ENCODE peak calls at places on chromosome 2, in six cellular contexts. P is GM12865, K is uterus, F is heart left ventricle, Y is astrocyte of the spinal cord, O is pancreas. U is an unnamed sample.

GRCh38 chr2:232522855-232523681 is 2.9 kb downstream of the PRSS56 start:
- DNase-seq in P (no peak), K (no peak), F (no peak), Y (no peak), O (no peak), U (no peak)

GRCh38 chr2:223069988-223070387 is 18.0 kb downstream of the KCNE4 start:
- DNase-seq in P (no peak), K (no peak), F (no peak), Y (no peak), O (no peak), U (no peak)

GRCh38 chr2:69298261-69298660 is 88.8 kb downstream of the GFPT1 start:
- DNase-seq in P (no peak), K (no peak), F (no peak), Y (peak; percentile 94), O (no peak), U (no peak)

GRCh38 chr2:9789371-9789770 is 53.9 kb upstream of the TAF1B start:
- DNase-seq in P (no peak), K (no peak), F (peak; percentile 15), Y (no peak), O (no peak), U (no peak)

GRCh38 chr2:132937629-132938028 is 267.6 kb upstream of the LYPD1 start:
- DNase-seq in P (no peak), K (no peak), F (no peak), Y (peak; percentile 53), O (no peak), U (peak; percentile 6)

GRCh38 chr2:3299130-3299529 is 78.5 kb downstream of the EIPR1 start:
- DNase-seq in P (no peak), K (no peak), F (no peak), Y (no peak), O (no peak), U (no peak)

GRCh38 chr2:28160986-28161425 is 231.7 kb upstream of the FOSL2 start:
- DNase-seq in P (no peak), K (no peak), F (no peak), Y (peak; percentile 80), O (no peak), U (no peak)

GRCh38 chr2:170771049-170771937 is 1.1 kb downstream of the ERICH2 start:
- DNase-seq in P (no peak), K (no peak), F (no peak), Y (peak; percentile 17), O (no peak), U (no peak)

GRCh38 chr2:242047963-242048362 is 178.4 kb downstream of the RTP5 start:
- DNase-seq in P (no peak), K (no peak), F (no peak), Y (no peak), O (no peak), U (no peak)

GRCh38 chr2:105848367-105848766 is 103.7 kb downstream of the NCK2 start:
- DNase-seq in P (no peak), K (no peak), F (no peak), Y (no peak), O (no peak), U (no peak)

GRCh38 chr2:8297376-8298213 is 384.3 kb upstream of the ID2 start:
- DNase-seq in P (no peak), K (no peak), F (no peak), Y (no peak), O (no peak), U (no peak)

GRCh38 chr2:240565267-240566202 is 2.7 kb upstream of the RNPEPL1 start:
- DNase-seq in P (peak; percentile 94), K (peak; percentile 64), F (peak; percentile 82), Y (no peak), O (peak; percentile 79), U (peak; percentile 93)

GRCh38 chr2:111100765-111101162 is 19.9 kb upstream of the BCL2L11 start:
- DNase-seq in P (peak; percentile 83), K (no peak), F (no peak), Y (no peak), O (no peak), U (no peak)

GRCh38 chr2:96509847-96510230 is 4.7 kb upstream of the NEURL3 start:
- DNase-seq in P (no peak), K (no peak), F (no peak), Y (no peak), O (no peak), U (no peak)

GRCh38 chr2:236107536-236107935 is 60.6 kb downstream of the GBX2 start:
- DNase-seq in P (no peak), K (no peak), F (no peak), Y (no peak), O (no peak), U (no peak)

GRCh38 chr2:96158554-96158940 is 13.3 kb upstream of the DUSP2 start:
- DNase-seq in P (peak; percentile 49), K (no peak), F (no peak), Y (no peak), O (no peak), U (no peak)

GRCh38 chr2:237519506-237520245 is 32.6 kb downstream of the MLPH start:
- DNase-seq in P (no peak), K (no peak), F (no peak), Y (no peak), O (no peak), U (no peak)

GRCh38 chr2:2847131-2847740 is 516.2 kb upstream of the MYT1L start:
- DNase-seq in P (no peak), K (no peak), F (peak; percentile 64), Y (no peak), O (peak; percentile 68), U (no peak)

GRCh38 chr2:194301946-194302345 is 1355.1 kb upstream of the SLC39A10 start:
- DNase-seq in P (no peak), K (no peak), F (no peak), Y (no peak), O (no peak), U (no peak)

GRCh38 chr2:226772389-226773179 is 27.0 kb downstream of the IRS1 start:
- DNase-seq in P (peak; percentile 88), K (no peak), F (no peak), Y (peak; percentile 36), O (no peak), U (no peak)

GRCh38 chr2:149587950-149588487 is 444 bp upstream of the MMADHC start:
- DNase-seq in P (no peak), K (no peak), F (no peak), Y (no peak), O (no peak), U (no peak)

GRCh38 chr2:82344670-82345069 is 2040.1 kb upstream of the LRRTM1 start:
- DNase-seq in P (no peak), K (no peak), F (no peak), Y (no peak), O (no peak), U (no peak)

GRCh38 chr2:74530239-74531161 is 767 bp downstream of the HTRA2 start:
- DNase-seq in P (peak; percentile 90), K (no peak), F (peak; percentile 61), Y (peak; percentile 22), O (peak; percentile 47), U (no peak)

GRCh38 chr2:85435986-85436835 is 17.7 kb downstream of the SH2D6 start:
- DNase-seq in P (no peak), K (no peak), F (no peak), Y (no peak), O (no peak), U (no peak)
- TF ChIP-seq CTCF in P (no peak), K (no peak), F (no peak), Y (peak; percentile 3), O (no peak), U (no peak)

DNA sequence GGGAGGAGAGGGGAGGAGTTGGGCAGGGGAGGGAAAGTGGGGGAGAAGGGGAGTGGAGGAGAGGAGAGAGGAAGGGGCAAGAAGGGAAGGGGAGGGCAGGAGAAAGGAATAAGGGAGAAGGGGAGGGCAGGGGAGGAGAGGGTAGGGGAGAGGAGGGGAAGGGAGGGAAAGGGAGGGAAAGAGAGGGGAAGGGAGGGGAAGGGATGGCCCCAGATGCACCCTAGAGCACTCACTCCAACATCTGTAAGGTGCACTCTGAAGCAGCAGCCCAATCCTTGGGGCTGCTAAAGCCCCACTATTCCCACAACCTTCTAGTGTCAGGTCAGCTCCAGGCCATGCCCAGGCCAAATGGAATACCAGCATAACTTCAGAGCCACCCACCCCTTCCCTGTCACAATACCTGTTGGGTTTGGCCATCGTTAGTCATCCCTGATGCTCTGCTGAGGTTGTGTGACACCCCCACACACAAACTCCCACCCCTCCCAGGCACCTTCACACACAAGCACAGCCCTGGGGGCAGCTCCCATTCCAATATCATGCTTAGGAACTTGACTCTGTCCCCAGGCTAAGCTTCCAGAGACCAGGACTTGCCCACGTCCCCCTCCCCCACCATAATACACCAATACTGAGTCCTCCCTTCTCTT is 55.6 kb upstream of the PKDCC start:
- DNase-seq in P (no peak), K (no peak), F (no peak), Y (no peak), O (no peak), U (no peak)
- TF ChIP-seq CTCF in P (no peak), K (no peak), F (no peak), Y (no peak), O (no peak), U (no peak)

DNA sequence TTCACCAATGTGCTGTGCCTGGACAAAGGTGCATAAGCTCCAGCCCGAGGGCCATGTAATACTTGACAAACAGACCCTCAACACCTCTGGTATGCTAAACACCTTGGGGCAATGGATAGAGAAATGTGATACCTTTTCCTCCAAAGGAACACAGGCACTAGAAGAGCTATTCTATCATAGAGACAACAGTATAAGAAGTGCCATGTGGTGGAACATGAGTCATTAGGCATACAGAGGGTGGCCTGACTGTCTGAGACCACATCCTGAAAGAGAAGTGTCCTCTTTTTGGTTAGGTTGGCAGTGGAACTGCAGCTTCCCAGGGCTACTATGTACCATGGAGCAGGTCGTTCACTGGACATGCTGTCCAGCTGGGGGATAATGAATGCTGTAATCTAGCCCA is 153.9 kb downstream of the INSIG2 start:
- DNase-seq in P (peak; percentile 8), K (no peak), F (no peak), Y (peak; percentile 29), O (no peak), U (peak; percentile 21)
- TF ChIP-seq CTCF in P (no peak), K (no peak), F (no peak), Y (no peak), O (no peak), U (no peak)

GRCh38 chr2:239035997-239036731 is 188.3 kb downstream of the TWIST2 start:
- DNase-seq in P (no peak), K (no peak), F (peak; percentile 13), Y (no peak), O (no peak), U (peak; percentile 36)

GRCh38 chr2:239036819-239037558 is 189.1 kb downstream of the TWIST2 start:
- DNase-seq in P (no peak), K (no peak), F (peak; percentile 18), Y (no peak), O (no peak), U (no peak)

GRCh38 chr2:239034561-239035341 is 186.9 kb downstream of the TWIST2 start:
- DNase-seq in P (no peak), K (no peak), F (no peak), Y (no peak), O (no peak), U (no peak)

GRCh38 chr2:239033801-239034560 is 186.1 kb downstream of the TWIST2 start:
- DNase-seq in P (no peak), K (no peak), F (peak; percentile 7), Y (no peak), O (no peak), U (no peak)

DNA sequence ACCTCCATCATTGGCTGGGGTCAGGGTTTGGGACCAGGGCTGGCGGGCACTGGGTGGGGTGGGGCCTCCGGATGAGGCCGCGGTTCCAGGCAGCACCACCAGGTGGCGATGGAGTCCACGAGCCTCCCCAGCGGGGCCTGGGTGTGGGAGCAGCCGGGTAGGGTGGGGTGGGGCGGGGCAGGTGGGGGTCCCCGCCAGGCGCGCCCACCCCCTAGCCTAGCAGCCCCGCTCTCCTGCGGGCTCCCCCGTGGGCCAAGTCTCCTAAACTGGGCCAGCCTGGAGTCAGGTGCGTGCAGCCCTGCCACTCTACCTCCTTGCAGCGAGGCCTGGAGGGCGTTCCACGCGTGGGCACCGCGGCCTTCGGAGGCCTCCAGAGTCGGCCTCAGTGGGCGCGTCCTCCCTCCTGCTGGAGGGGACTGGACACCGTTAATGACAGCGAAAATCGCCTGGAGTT is 187.5 kb downstream of the TWIST2 start:
- DNase-seq in P (peak; percentile 32), K (no peak), F (peak; percentile 33), Y (no peak), O (peak; percentile 52), U (peak; percentile 78)
- TF ChIP-seq CTCF in P (peak; percentile 89), K (peak; percentile 89), F (peak; percentile 80), Y (peak; percentile 85), O (peak; percentile 81), U (peak; percentile 95)

U was measured in Calu3.